ENCODE peak calls at places on chromosome 1, in nine cellular contexts. U, Q, D, K, F, H, N, V and J are unnamed samples.

GRCh38 chr1:200880212-200880611 is 7.4 kb downstream of the GPR25 start:
- DNase-seq in Q (no peak), F (no peak), U (no peak), D (no peak), V (no peak), N (no peak), K (no peak), H (no peak), J (no peak)

GRCh38 chr1:58290685-58291372 is 255.7 kb downstream of the OMA1 start:
- DNase-seq in H (no peak), K (peak; percentile 50), F (peak; percentile 60), Q (no peak), U (no peak), N (peak; percentile 21), V (no peak), D (no peak), J (no peak)

GRCh38 chr1:31784356-31785019 is 20.3 kb upstream of the ADGRB2 start:
- DNase-seq in U (no peak), K (no peak), D (no peak), V (no peak), Q (no peak), N (no peak), F (peak; percentile 1), H (no peak), J (no peak)

GRCh38 chr1:8082945-8083344 is 56.8 kb upstream of the ERRFI1 start:
- DNase-seq in U (peak; percentile 52), Q (peak; percentile 33), F (no peak), N (peak; percentile 82), H (no peak), K (no peak), D (no peak), V (no peak), J (no peak)

GRCh38 chr1:209527372-209527771 is 56.1 kb upstream of the CAMK1G start:
- DNase-seq in V (no peak), U (no peak), F (no peak), D (no peak), K (no peak), Q (no peak), N (no peak), H (no peak), J (no peak)

GRCh38 chr1:221431968-221432367 is 309.9 kb downstream of the DUSP10 start:
- DNase-seq in H (no peak), K (no peak), U (no peak), N (no peak), V (no peak), Q (no peak), D (no peak), F (no peak), J (no peak)

GRCh38 chr1:221759436-221759835 is 17.5 kb upstream of the DUSP10 start:
- DNase-seq in D (no peak), H (no peak), U (no peak), F (no peak), Q (no peak), V (no peak), N (peak; percentile 43), K (no peak), J (no peak)

GRCh38 chr1:150268706-150269403 is at the start of gene APH1A:
- DNase-seq in U (peak; percentile 95), F (peak; percentile 97), H (peak; percentile 94), K (peak; percentile 99), D (peak; percentile 97), Q (peak; percentile 97), N (peak; percentile 98), V (peak; percentile 99), J (peak; percentile 89)

GRCh38 chr1:53860967-53861411 is 22.9 kb upstream of the NDC1 start:
- DNase-seq in U (peak; percentile 26), H (no peak), F (peak; percentile 36), N (peak; percentile 64), Q (no peak), D (peak; percentile 24), V (peak; percentile 50), K (peak; percentile 90), J (peak; percentile 10)

GRCh38 chr1:199272690-199273089 is 633.9 kb downstream of the PTPRC start:
- DNase-seq in N (peak; percentile 87), V (peak; percentile 12), F (peak; percentile 13), D (no peak), Q (peak; percentile 14), K (no peak), H (no peak), U (no peak), J (no peak)

GRCh38 chr1:62271932-62272728 is 47.1 kb downstream of the KANK4 start:
- DNase-seq in V (no peak), N (no peak), U (no peak), K (peak; percentile 95), F (no peak), H (no peak), D (no peak), Q (no peak), J (no peak)

GRCh38 chr1:209641216-209642181 is 10.7 kb downstream of the LAMB3 start:
- DNase-seq in V (no peak), K (no peak), D (peak; percentile 56), H (no peak), F (peak; percentile 73), U (peak; percentile 88), Q (peak; percentile 92), N (peak; percentile 77), J (peak; percentile 86)

GRCh38 chr1:51926171-51926812 is 47.8 kb upstream of the NRDC start:
- DNase-seq in V (no peak), F (no peak), D (no peak), H (no peak), K (peak; percentile 81), N (peak; percentile 44), U (no peak), Q (no peak), J (no peak)

GRCh38 chr1:21012937-21013336 is 163.8 kb downstream of the EIF4G3 start:
- DNase-seq in V (no peak), U (no peak), N (peak; percentile 62), H (no peak), D (no peak), F (no peak), K (no peak), Q (peak; percentile 36), J (no peak)

GRCh38 chr1:21007876-21008275 is 168.8 kb downstream of the EIF4G3 start:
- DNase-seq in F (no peak), D (no peak), V (no peak), K (no peak), U (no peak), Q (no peak), N (no peak), H (no peak), J (no peak)

GRCh38 chr1:21018673-21019072 is 158.0 kb downstream of the EIF4G3 start:
- DNase-seq in U (no peak), D (no peak), K (no peak), Q (no peak), V (no peak), N (no peak), H (no peak), F (no peak), J (no peak)

GRCh38 chr1:21013510-21013909 is 163.2 kb downstream of the EIF4G3 start:
- DNase-seq in D (no peak), Q (no peak), N (no peak), H (no peak), F (no peak), U (no peak), K (no peak), V (no peak), J (no peak)
- H3K27ac ChIP-seq in D (no peak overlapping the region), Q (no peak overlapping the region), N (no peak overlapping the region), H (no peak overlapping the region), F (no peak overlapping the region), U (no peak overlapping the region), K (no peak overlapping the region), V (no peak overlapping the region), J (no peak overlapping the region)

GRCh38 chr1:59452026-59452425 is 155.1 kb downstream of the FGGY start:
- DNase-seq in F (no peak), H (no peak), K (no peak), U (no peak), N (no peak), D (no peak), V (no peak), Q (no peak), J (no peak)
- H3K27ac ChIP-seq in F (no peak overlapping the region), H (no peak overlapping the region), K (no peak overlapping the region), U (no peak overlapping the region), N (no peak overlapping the region), D (no peak overlapping the region), V (no peak overlapping the region), Q (no peak overlapping the region), J (no peak overlapping the region)

DNA sequence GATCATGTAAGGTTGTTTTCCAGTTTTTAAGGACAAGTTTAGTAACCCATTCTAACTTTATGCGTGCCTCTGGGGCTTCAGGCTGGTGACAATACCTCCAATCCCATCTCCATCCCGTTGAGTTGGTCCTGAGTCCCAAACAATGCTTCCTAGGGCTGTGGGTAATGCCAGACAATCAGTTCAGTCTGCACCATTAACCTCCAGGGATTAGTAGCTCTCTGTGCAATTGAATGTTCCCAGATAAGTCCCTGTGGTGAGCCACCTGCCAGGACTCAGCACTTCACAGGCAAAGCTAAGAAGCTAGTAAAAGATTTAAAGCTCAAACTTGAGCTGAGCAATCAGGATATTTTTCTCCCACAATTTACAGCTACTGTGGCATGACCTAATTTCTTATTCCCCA is 462.2 kb upstream of the PTBP2 start:
- DNase-seq in H (no peak), Q (no peak), V (no peak), D (no peak), N (no peak), F (no peak), U (no peak), K (no peak), J (no peak)
- H3K27ac ChIP-seq in H (no peak overlapping the region), Q (no peak overlapping the region), V (no peak overlapping the region), D (no peak overlapping the region), N (no peak overlapping the region), F (no peak overlapping the region), U (no peak overlapping the region), K (no peak overlapping the region), J (no peak overlapping the region)

GRCh38 chr1:185679220-185679619 is 55.0 kb upstream of the HMCN1 start:
- DNase-seq in Q (no peak), H (no peak), N (no peak), F (no peak), U (no peak), V (no peak), D (no peak), K (no peak), J (no peak)

GRCh38 chr1:185670187-185670627 is 64.0 kb upstream of the HMCN1 start:
- DNase-seq in U (no peak), V (no peak), F (peak; percentile 51), H (peak; percentile 45), Q (peak; percentile 29), N (peak; percentile 54), K (peak; percentile 82), D (peak; percentile 49), J (no peak)

GRCh38 chr1:185676969-185677368 is 57.2 kb upstream of the HMCN1 start:
- DNase-seq in H (no peak), D (no peak), N (no peak), K (no peak), U (no peak), V (no peak), Q (no peak), F (no peak), J (no peak)

GRCh38 chr1:185672719-185673360 is 61.4 kb upstream of the HMCN1 start:
- DNase-seq in H (peak; percentile 31), D (no peak), U (no peak), Q (no peak), V (no peak), K (peak; percentile 50), N (no peak), F (no peak), J (no peak)

DNA sequence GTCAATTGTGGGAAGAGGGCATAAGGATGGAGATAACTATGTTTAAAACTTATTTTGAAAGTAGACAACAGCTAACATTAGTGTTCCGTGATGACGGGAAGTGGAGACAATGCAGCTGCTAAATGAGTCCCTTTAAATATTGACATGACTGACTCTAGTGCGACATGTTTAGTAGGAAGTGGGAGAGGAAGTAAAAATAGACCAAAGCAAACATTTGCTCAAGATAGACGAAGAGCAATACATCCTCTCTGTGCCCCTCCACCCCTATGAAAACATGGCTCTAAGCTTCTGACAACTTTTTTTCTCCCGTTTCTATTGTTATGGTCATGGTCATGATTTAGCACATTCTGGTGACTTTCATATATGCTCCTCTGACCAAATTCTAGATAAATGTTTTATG is 60.0 kb upstream of the HMCN1 start:
- DNase-seq in H (no peak), V (no peak), D (no peak), K (no peak), Q (no peak), U (no peak), N (no peak), F (no peak), J (no peak)
- H3K27ac ChIP-seq in H (no peak overlapping the region), V (no peak overlapping the region), D (no peak overlapping the region), K (no peak overlapping the region), Q (no peak overlapping the region), U (no peak overlapping the region), N (no peak overlapping the region), F (no peak overlapping the region), J (no peak overlapping the region)